ENCODE peak calls at places on chromosome 19, in ten cellular contexts. One of them, this sample, is unnamed.

GRCh38 chr19:3367572-3368440 is 1.4 kb downstream of the NFIC start:
- DNase-seq in NCI-H1417: no peak
- DNase-seq in K562: peak; percentile 38
- DNase-seq in SW 1271: no peak
- DNase-seq in stimulated activated CD4-positive, alpha-beta T cell treated with anti-CD3 and anti-CD28 coated beads, Interleukin-2, amount 100 ng/mL, for 48 hours: no peak
- DNase-seq in fibroblast of lung: no peak
- DNase-seq in right cardiac atrium: peak; percentile 68
- DNase-seq in Calu3: no peak
- DNase-seq in T-helper 17 cell: no peak
- DNase-seq in WERI-Rb-1: no peak
- DNase-seq in this sample: no peak

GRCh38 chr19:38737921-38738731 is 6.1 kb downstream of the CAPN12 start:
- DNase-seq in NCI-H1417: no peak
- DNase-seq in K562: no peak
- DNase-seq in SW 1271: no peak
- DNase-seq in stimulated activated CD4-positive, alpha-beta T cell treated with anti-CD3 and anti-CD28 coated beads, Interleukin-2, amount 100 ng/mL, for 48 hours: no peak
- DNase-seq in fibroblast of lung: no peak
- DNase-seq in right cardiac atrium: no peak
- DNase-seq in Calu3: no peak
- DNase-seq in T-helper 17 cell: no peak
- DNase-seq in WERI-Rb-1: no peak
- DNase-seq in this sample: no peak

GRCh38 chr19:49585023-49585422 is 3.9 kb downstream of the PRRG2 start:
- DNase-seq in NCI-H1417: no peak
- DNase-seq in K562: no peak
- DNase-seq in SW 1271: no peak
- DNase-seq in stimulated activated CD4-positive, alpha-beta T cell treated with anti-CD3 and anti-CD28 coated beads, Interleukin-2, amount 100 ng/mL, for 48 hours: no peak
- DNase-seq in fibroblast of lung: no peak
- DNase-seq in right cardiac atrium: no peak
- DNase-seq in Calu3: no peak
- DNase-seq in T-helper 17 cell: no peak
- DNase-seq in WERI-Rb-1: peak; percentile 25
- DNase-seq in this sample: no peak

GRCh38 chr19:12208221-12208620 is 45.3 kb downstream of the ZNF136 start:
- DNase-seq in NCI-H1417: no peak
- DNase-seq in K562: no peak
- DNase-seq in SW 1271: no peak
- DNase-seq in stimulated activated CD4-positive, alpha-beta T cell treated with anti-CD3 and anti-CD28 coated beads, Interleukin-2, amount 100 ng/mL, for 48 hours: no peak
- DNase-seq in fibroblast of lung: no peak
- DNase-seq in right cardiac atrium: no peak
- DNase-seq in Calu3: no peak
- DNase-seq in T-helper 17 cell: no peak
- DNase-seq in WERI-Rb-1: no peak
- DNase-seq in this sample: no peak

GRCh38 chr19:953501-954271 is 27.9 kb downstream of the ARID3A start:
- DNase-seq in NCI-H1417: no peak
- DNase-seq in K562: peak; percentile 46
- DNase-seq in SW 1271: no peak
- DNase-seq in stimulated activated CD4-positive, alpha-beta T cell treated with anti-CD3 and anti-CD28 coated beads, Interleukin-2, amount 100 ng/mL, for 48 hours: no peak
- DNase-seq in fibroblast of lung: no peak
- DNase-seq in right cardiac atrium: no peak
- DNase-seq in Calu3: no peak
- DNase-seq in T-helper 17 cell: no peak
- DNase-seq in WERI-Rb-1: no peak
- DNase-seq in this sample: no peak

GRCh38 chr19:33194527-33194883 is 375 bp downstream of the LRP3 start:
- DNase-seq in NCI-H1417: no peak
- DNase-seq in K562: no peak
- DNase-seq in SW 1271: no peak
- DNase-seq in stimulated activated CD4-positive, alpha-beta T cell treated with anti-CD3 and anti-CD28 coated beads, Interleukin-2, amount 100 ng/mL, for 48 hours: no peak
- DNase-seq in fibroblast of lung: peak; percentile 10
- DNase-seq in right cardiac atrium: peak; percentile 73
- DNase-seq in Calu3: no peak
- DNase-seq in T-helper 17 cell: no peak
- DNase-seq in WERI-Rb-1: no peak
- DNase-seq in this sample: peak; percentile 10

GRCh38 chr19:13095393-13095784 is 7.3 kb downstream of the LYL1 start:
- DNase-seq in NCI-H1417: no peak
- DNase-seq in K562: no peak
- DNase-seq in SW 1271: no peak
- DNase-seq in stimulated activated CD4-positive, alpha-beta T cell treated with anti-CD3 and anti-CD28 coated beads, Interleukin-2, amount 100 ng/mL, for 48 hours: no peak
- DNase-seq in fibroblast of lung: no peak
- DNase-seq in right cardiac atrium: peak; percentile 78
- DNase-seq in Calu3: no peak
- DNase-seq in T-helper 17 cell: no peak
- DNase-seq in WERI-Rb-1: no peak
- DNase-seq in this sample: no peak

GRCh38 chr19:14733574-14733973 is 43.7 kb downstream of the ZNF333 start:
- DNase-seq in NCI-H1417: no peak
- DNase-seq in K562: no peak
- DNase-seq in SW 1271: no peak
- DNase-seq in stimulated activated CD4-positive, alpha-beta T cell treated with anti-CD3 and anti-CD28 coated beads, Interleukin-2, amount 100 ng/mL, for 48 hours: no peak
- DNase-seq in fibroblast of lung: no peak
- DNase-seq in right cardiac atrium: no peak
- DNase-seq in Calu3: no peak
- DNase-seq in T-helper 17 cell: no peak
- DNase-seq in WERI-Rb-1: no peak
- DNase-seq in this sample: no peak

GRCh38 chr19:4115050-4115817 is 8.7 kb downstream of the MAP2K2 start:
- DNase-seq in NCI-H1417: no peak
- DNase-seq in K562: no peak
- DNase-seq in SW 1271: no peak
- DNase-seq in stimulated activated CD4-positive, alpha-beta T cell treated with anti-CD3 and anti-CD28 coated beads, Interleukin-2, amount 100 ng/mL, for 48 hours: no peak
- DNase-seq in fibroblast of lung: no peak
- DNase-seq in right cardiac atrium: peak; percentile 40
- DNase-seq in Calu3: no peak
- DNase-seq in T-helper 17 cell: no peak
- DNase-seq in WERI-Rb-1: peak; percentile 72
- DNase-seq in this sample: no peak

GRCh38 chr19:5338661-5339469 is 1.7 kb downstream of the PTPRS start:
- DNase-seq in NCI-H1417: no peak
- DNase-seq in K562: peak; percentile 34
- DNase-seq in SW 1271: no peak
- DNase-seq in stimulated activated CD4-positive, alpha-beta T cell treated with anti-CD3 and anti-CD28 coated beads, Interleukin-2, amount 100 ng/mL, for 48 hours: no peak
- DNase-seq in fibroblast of lung: no peak
- DNase-seq in right cardiac atrium: no peak
- DNase-seq in Calu3: no peak
- DNase-seq in T-helper 17 cell: no peak
- DNase-seq in WERI-Rb-1: peak; percentile 72
- DNase-seq in this sample: no peak

GRCh38 chr19:41997851-41998229 is 3.8 kb upstream of the ATP1A3 start:
- DNase-seq in NCI-H1417: no peak
- DNase-seq in K562: no peak
- DNase-seq in SW 1271: no peak
- DNase-seq in stimulated activated CD4-positive, alpha-beta T cell treated with anti-CD3 and anti-CD28 coated beads, Interleukin-2, amount 100 ng/mL, for 48 hours: no peak
- DNase-seq in fibroblast of lung: no peak
- DNase-seq in right cardiac atrium: no peak
- DNase-seq in Calu3: no peak
- DNase-seq in T-helper 17 cell: no peak
- DNase-seq in WERI-Rb-1: peak; percentile 98
- DNase-seq in this sample: no peak

GRCh38 chr19:13094771-13095392 is 7.8 kb downstream of the LYL1 start:
- DNase-seq in NCI-H1417: no peak
- DNase-seq in K562: peak; percentile 65
- DNase-seq in SW 1271: no peak
- DNase-seq in stimulated activated CD4-positive, alpha-beta T cell treated with anti-CD3 and anti-CD28 coated beads, Interleukin-2, amount 100 ng/mL, for 48 hours: no peak
- DNase-seq in fibroblast of lung: no peak
- DNase-seq in right cardiac atrium: peak; percentile 80
- DNase-seq in Calu3: no peak
- DNase-seq in T-helper 17 cell: no peak
- DNase-seq in WERI-Rb-1: peak; percentile 39
- DNase-seq in this sample: no peak

GRCh38 chr19:37997911-37998344 is 90.9 kb downstream of the SIPA1L3 start:
- DNase-seq in NCI-H1417: no peak
- DNase-seq in K562: no peak
- DNase-seq in SW 1271: peak; percentile 77
- DNase-seq in stimulated activated CD4-positive, alpha-beta T cell treated with anti-CD3 and anti-CD28 coated beads, Interleukin-2, amount 100 ng/mL, for 48 hours: peak; percentile 6
- DNase-seq in fibroblast of lung: peak; percentile 98
- DNase-seq in right cardiac atrium: no peak
- DNase-seq in Calu3: peak; percentile 9
- DNase-seq in T-helper 17 cell: no peak
- DNase-seq in WERI-Rb-1: no peak
- DNase-seq in this sample: peak; percentile 90

GRCh38 chr19:45340899-45341453 is 426 bp downstream of the KLC3 start:
- DNase-seq in NCI-H1417: no peak
- DNase-seq in K562: no peak
- DNase-seq in SW 1271: no peak
- DNase-seq in stimulated activated CD4-positive, alpha-beta T cell treated with anti-CD3 and anti-CD28 coated beads, Interleukin-2, amount 100 ng/mL, for 48 hours: no peak
- DNase-seq in fibroblast of lung: no peak
- DNase-seq in right cardiac atrium: no peak
- DNase-seq in Calu3: peak; percentile 31
- DNase-seq in T-helper 17 cell: no peak
- DNase-seq in WERI-Rb-1: peak; percentile 28
- DNase-seq in this sample: peak; percentile 13

GRCh38 chr19:58563034-58563573 is 4.7 kb upstream of the UBE2M start:
- DNase-seq in NCI-H1417: no peak
- DNase-seq in K562: no peak
- DNase-seq in SW 1271: no peak
- DNase-seq in stimulated activated CD4-positive, alpha-beta T cell treated with anti-CD3 and anti-CD28 coated beads, Interleukin-2, amount 100 ng/mL, for 48 hours: no peak
- DNase-seq in fibroblast of lung: no peak
- DNase-seq in right cardiac atrium: peak; percentile 80
- DNase-seq in Calu3: no peak
- DNase-seq in T-helper 17 cell: no peak
- DNase-seq in WERI-Rb-1: peak; percentile 78
- DNase-seq in this sample: peak; percentile 47

GRCh38 chr19:7743425-7743841 is 3.9 kb downstream of the CD209 start:
- DNase-seq in NCI-H1417: no peak
- DNase-seq in K562: no peak
- DNase-seq in SW 1271: no peak
- DNase-seq in stimulated activated CD4-positive, alpha-beta T cell treated with anti-CD3 and anti-CD28 coated beads, Interleukin-2, amount 100 ng/mL, for 48 hours: no peak
- DNase-seq in fibroblast of lung: no peak
- DNase-seq in right cardiac atrium: no peak
- DNase-seq in Calu3: no peak
- DNase-seq in T-helper 17 cell: no peak
- DNase-seq in WERI-Rb-1: no peak
- DNase-seq in this sample: no peak

GRCh38 chr19:48639483-48640375 is 2.5 kb upstream of the DBP start:
- DNase-seq in NCI-H1417: no peak
- DNase-seq in K562: peak; percentile 81
- DNase-seq in SW 1271: no peak
- DNase-seq in stimulated activated CD4-positive, alpha-beta T cell treated with anti-CD3 and anti-CD28 coated beads, Interleukin-2, amount 100 ng/mL, for 48 hours: no peak
- DNase-seq in fibroblast of lung: no peak
- DNase-seq in right cardiac atrium: peak; percentile 69
- DNase-seq in Calu3: no peak
- DNase-seq in T-helper 17 cell: no peak
- DNase-seq in WERI-Rb-1: no peak
- DNase-seq in this sample: no peak

GRCh38 chr19:6556043-6556449 is 25.2 kb downstream of the TNFSF9 start:
- DNase-seq in NCI-H1417: no peak
- DNase-seq in K562: no peak
- DNase-seq in SW 1271: no peak
- DNase-seq in stimulated activated CD4-positive, alpha-beta T cell treated with anti-CD3 and anti-CD28 coated beads, Interleukin-2, amount 100 ng/mL, for 48 hours: no peak
- DNase-seq in fibroblast of lung: no peak
- DNase-seq in right cardiac atrium: no peak
- DNase-seq in Calu3: no peak
- DNase-seq in T-helper 17 cell: no peak
- DNase-seq in WERI-Rb-1: no peak
- DNase-seq in this sample: no peak

GRCh38 chr19:51359294-51359693 is 6.9 kb downstream of the ETFB start:
- DNase-seq in NCI-H1417: no peak
- DNase-seq in K562: no peak
- DNase-seq in SW 1271: peak; percentile 10
- DNase-seq in stimulated activated CD4-positive, alpha-beta T cell treated with anti-CD3 and anti-CD28 coated beads, Interleukin-2, amount 100 ng/mL, for 48 hours: no peak
- DNase-seq in fibroblast of lung: peak; percentile 91
- DNase-seq in right cardiac atrium: no peak
- DNase-seq in Calu3: no peak
- DNase-seq in T-helper 17 cell: no peak
- DNase-seq in WERI-Rb-1: no peak
- DNase-seq in this sample: peak; percentile 93